ENCODE peak calls at places on chromosomes 7 and 10, in four cellular contexts. Y is stomach; I is HCT116; F is naive thymus-derived CD4-positive, alpha-beta T cell. O is an unnamed sample. For H3K36me3, the result is how much of the 10 kb centered on the place peaks cover.

GRCh38 chr7:27640914-27641570 is 21.6 kb downstream of the HIBADH start:
- DNase-seq in Y (peak), I (no peak), F (no peak), O (no peak)

GRCh38 chr7:131625817-131626372 is 69.5 kb upstream of the PODXL start:
- DNase-seq in Y (no peak), I (peak), F (no peak), O (no peak)

GRCh38 chr7:101171442-101171837 is 6.1 kb upstream of the VGF start:
- DNase-seq in Y (no peak), I (no peak), F (no peak), O (no peak)

GRCh38 chr10:132659206-132660091 is 121.9 kb downstream of the INPP5A start:
- DNase-seq in Y (no peak), I (no peak), F (no peak), O (no peak)

GRCh38 chr7:155283565-155284194 is 14.0 kb upstream of the INSIG1 start:
- DNase-seq in Y (no peak), I (no peak), F (no peak), O (no peak)

GRCh38 chr7:133853706-133854276 is 273.3 kb upstream of the LRGUK start:
- DNase-seq in Y (peak), I (peak), F (no peak), O (peak)

GRCh38 chr7:107394831-107395230 is 75.0 kb upstream of the GPR22 start:
- DNase-seq in Y (no peak), I (no peak), F (no peak), O (no peak)

GRCh38 chr10:51983481-51983880 is 284.1 kb upstream of the CSTF2T start:
- DNase-seq in Y (no peak), I (no peak), F (no peak), O (no peak)

GRCh38 chr10:50740351-50740688 is 584 bp downstream of the ASAH2B start:
- DNase-seq in Y (no peak), I (no peak), F (peak), O (no peak)

GRCh38 chr10:103678104-103678526 is 177.3 kb downstream of the SH3PXD2A start:
- DNase-seq in Y (peak), I (no peak), F (peak), O (no peak)

DNA sequence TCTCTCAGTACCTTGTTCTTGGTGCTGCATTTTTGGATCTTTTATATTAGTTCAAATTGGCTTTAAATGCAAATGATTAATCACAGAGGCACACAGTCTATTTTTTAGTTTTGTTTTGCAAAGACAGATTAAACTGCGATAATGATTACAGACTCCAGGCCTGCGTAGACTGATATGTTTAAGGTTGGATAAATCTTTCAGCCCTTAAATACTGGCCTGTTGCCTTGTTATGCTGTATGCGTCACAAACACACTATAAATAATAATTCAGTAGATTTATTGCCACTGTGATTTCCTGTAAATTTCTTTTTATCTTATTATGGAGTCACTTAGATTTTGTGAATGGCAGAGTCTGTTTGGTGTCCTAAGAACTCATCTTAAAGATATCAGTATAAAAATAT is 19.4 kb downstream of the CACNB2 start:
- DNase-seq in Y (no peak), I (no peak), F (no peak), O (no peak)
- H3K27ac ChIP-seq in Y (peak), I (no peak), F (no peak), O (no peak)

DNA sequence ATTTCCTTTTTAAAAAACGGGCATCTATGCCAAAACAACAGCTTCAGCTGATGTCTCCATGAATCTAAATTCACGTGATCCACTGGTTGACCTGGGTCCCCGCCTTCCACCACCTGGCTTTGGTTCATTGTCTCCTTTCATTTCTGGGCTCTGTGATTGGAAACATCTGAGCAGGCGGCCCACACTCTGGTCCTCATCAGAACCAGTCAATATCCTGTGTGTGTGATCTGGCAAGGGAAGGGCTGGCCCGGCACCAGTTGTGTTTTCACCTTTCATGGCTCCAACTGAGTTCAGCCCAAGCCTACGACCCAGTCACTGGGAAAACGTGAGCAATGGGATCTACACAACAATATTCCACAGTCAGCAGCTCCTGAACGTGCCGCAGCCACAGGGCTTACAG is 46.2 kb downstream of the PARP12 start:
- DNase-seq in Y (no peak), I (no peak), F (no peak), O (no peak)
- H3K36me3 ChIP-seq in Y (under half), I (under half), F (under half), O (under half)

GRCh38 chr10:78742730-78743615 is 325.8 kb upstream of the ZMIZ1 start:
- DNase-seq in Y (peak), I (no peak), F (no peak), O (no peak)

GRCh38 chr10:78742406-78742729 is 326.4 kb upstream of the ZMIZ1 start:
- DNase-seq in Y (no peak), I (no peak), F (no peak), O (no peak)

GRCh38 chr10:78740976-78741375 is 327.8 kb upstream of the ZMIZ1 start:
- DNase-seq in Y (no peak), I (no peak), F (no peak), O (no peak)

GRCh38 chr10:78739411-78740053 is 329.2 kb upstream of the ZMIZ1 start:
- DNase-seq in Y (no peak), I (no peak), F (no peak), O (no peak)

DNA sequence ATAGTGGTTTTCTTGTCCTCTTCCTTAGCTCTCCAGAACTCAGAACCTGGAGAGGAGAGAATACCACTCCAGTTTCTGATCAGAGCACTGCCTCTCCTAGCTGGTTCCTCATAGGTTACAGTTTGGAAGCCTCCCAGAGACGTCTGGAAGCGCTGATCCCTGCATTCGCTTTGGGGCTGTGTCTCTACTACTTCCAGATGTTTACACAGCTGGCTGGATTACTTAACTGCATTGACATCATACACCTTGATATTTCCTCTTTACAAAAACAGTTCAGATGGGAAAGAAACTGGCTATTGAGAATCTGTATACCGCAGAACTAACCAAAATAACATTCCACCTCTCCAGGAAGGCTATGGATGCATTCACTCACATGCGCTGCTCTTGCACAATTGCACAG is 327.2 kb upstream of the ZMIZ1 start:
- DNase-seq in Y (no peak), I (no peak), F (no peak), O (no peak)
- H3K27ac ChIP-seq in Y (peak), I (no peak), F (no peak), O (no peak)

GRCh38 chr10:30758341-30758740 is 128.8 kb upstream of the LYZL2 start:
- DNase-seq in Y (no peak), I (no peak), F (no peak), O (no peak)
- H3K36me3 ChIP-seq in Y (under half), I (under half), F (under half), O (under half)

GRCh38 chr7:147492621-147493020 is 1097.9 kb upstream of the C7orf33 start:
- DNase-seq in Y (no peak), I (no peak), F (no peak), O (no peak)
- H3K27ac ChIP-seq in Y (no peak), I (no peak), F (no peak), O (no peak)

DNA sequence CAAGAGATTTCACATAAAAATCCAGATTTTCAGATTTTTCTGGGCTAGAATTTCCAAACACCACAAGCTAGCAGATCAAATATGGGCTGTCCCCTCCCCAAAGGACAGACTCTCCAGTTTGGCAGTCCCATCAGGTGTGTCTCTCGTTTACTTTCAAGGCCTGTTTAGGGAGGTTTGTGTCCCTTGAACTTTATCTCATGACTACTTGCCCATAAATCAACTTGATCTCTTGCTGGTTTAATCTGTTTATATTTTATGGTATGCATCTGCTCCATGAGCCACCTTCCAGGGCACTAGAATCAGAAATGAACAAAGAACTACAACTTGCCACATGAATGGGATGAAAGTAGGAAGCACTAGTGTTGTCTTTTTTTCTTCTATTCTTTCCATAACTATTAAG is 5.2 kb downstream of the ZDHHC6 start:
- DNase-seq in Y (no peak), I (no peak), F (no peak), O (no peak)
- H3K36me3 ChIP-seq in Y (half or more), I (half or more), F (half or more), O (under half)

DNA sequence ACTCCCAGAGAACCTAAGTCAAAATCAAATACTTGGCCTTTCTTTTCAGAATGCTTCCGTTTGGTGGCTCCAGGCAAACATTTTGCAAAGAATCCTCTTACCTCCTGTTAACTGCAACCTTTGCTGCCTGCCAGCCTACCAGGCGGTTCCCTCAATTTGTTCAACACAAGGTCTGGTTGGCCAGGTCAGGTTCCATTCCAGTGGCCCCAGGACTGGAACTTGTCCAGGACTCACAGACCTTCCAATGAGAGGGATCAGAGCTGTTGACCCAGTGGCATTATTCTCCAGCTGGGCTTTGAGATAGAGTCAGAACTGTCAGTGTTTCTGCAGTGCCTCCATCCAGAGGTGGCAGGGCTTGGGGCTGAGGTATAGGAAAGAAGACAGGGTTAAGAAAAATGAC is 137.0 kb downstream of the NEUROD6 start:
- DNase-seq in Y (peak), I (no peak), F (no peak), O (no peak)
- H3K27ac ChIP-seq in Y (no peak), I (no peak), F (no peak), O (no peak)

DNA sequence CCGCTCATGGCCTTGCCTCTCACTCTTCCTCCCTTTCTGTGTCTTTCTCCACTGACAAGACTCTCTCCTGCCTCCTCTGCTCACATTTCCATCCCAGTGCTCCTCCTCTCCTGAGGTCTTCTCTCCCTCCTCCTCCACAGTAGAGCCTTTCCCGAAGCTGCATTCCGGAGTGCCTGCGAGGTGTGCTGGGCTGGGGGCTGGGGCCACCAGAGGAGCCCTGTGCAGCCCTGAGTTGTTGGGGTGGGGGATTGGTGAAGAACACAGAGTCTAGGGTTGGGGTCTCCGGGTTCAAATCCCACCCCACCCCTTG is 76.4 kb downstream of the ZMIZ1 start:
- DNase-seq in Y (no peak), I (no peak), F (no peak), O (no peak)
- H3K36me3 ChIP-seq in Y (under half), I (under half), F (under half), O (under half)

DNA sequence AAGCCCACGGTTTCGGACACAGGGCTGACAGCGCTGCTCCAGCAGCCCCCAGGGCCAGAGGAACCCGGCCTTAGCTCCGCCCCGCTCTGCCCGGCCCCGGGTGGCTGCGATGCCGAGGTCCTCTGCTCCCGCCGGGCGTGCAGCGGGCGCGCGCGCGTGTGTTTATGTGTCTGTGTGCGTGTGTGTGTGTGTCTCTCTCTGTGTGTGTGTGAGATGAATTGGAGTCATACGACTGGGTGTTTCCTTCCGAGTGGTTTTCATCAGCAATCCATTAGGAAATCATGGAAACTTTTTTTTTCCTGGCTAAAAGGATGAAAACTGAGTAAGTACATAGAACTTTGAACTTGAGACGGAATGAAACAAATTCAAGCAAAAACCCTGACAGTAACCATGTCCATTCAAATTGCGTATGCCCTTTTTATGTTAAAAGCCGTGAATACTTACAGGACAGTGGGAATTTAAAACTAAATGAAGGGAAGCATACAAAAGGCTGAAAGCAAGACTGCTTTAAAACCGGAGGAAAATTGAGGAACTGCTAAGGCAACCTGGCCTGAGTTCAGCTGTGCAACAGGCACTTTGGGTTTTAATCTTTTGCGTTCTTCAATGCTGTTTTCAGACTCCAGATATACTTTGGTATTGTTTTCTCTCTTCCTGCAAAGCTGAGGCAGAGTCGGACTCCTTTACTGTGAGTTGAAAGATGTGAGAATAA is at the start of gene CPED1:
- DNase-seq in Y (peak), I (no peak), F (peak), O (no peak)
- H3K27ac ChIP-seq in Y (peak), I (no peak), F (no peak), O (no peak)

DNA sequence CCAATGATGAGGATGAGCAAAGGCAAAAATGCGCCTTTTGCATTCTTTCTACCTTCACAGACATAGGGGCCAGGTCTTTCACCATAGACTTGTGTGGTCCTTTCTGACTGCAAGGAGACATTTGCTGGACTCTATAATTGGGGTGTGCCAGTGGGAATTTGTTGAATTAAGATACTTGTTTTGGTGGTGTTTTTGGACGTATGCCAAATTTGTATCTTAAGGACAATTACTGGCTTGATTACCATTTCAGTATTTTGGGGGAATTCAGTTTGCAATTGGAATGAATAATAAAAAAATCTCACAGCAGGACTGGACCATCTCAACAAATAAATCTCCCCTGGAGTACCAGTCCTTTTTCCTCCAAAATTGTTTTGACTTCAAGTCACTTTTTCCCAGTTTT is 47.9 kb downstream of the SND1 start:
- DNase-seq in Y (no peak), I (no peak), F (no peak), O (no peak)
- H3K36me3 ChIP-seq in Y (half or more), I (under half), F (half or more), O (under half)